ENCODE peak calls at places on chromosomes 2 and 18, in six cellular contexts. K is right lobe of liver, P is HepG2, S is body of pancreas, Z is upper lobe of left lung, V is mucosa of descending colon. Q is an unnamed sample.
A peak's percentile ranks its signal among the peaks of the same experiment; 100 is the strongest.

GRCh38 chr2:234074751-234075520 is 24.4 kb downstream of the SPP2 start:
- DNase-seq in K (no peak), P (no peak), S (no peak), Z (no peak), V (no peak), Q (no peak)

GRCh38 chr2:205232086-205232485 is 450.2 kb upstream of the NRP2 start:
- DNase-seq in K (no peak), P (peak; percentile 49), S (no peak), Z (no peak), V (no peak), Q (no peak)

GRCh38 chr2:27489118-27489497 is 435 bp downstream of the IFT172 start:
- DNase-seq in K (no peak), P (peak; percentile 44), S (peak; percentile 14), Z (no peak), V (no peak), Q (no peak)

GRCh38 chr2:20538308-20539132 is 91.6 kb downstream of the RHOB start:
- DNase-seq in K (peak; percentile 82), P (peak; percentile 89), S (no peak), Z (no peak), V (no peak), Q (peak; percentile 47)

GRCh38 chr2:73292906-73293533 is 328 bp downstream of the EGR4 start:
- DNase-seq in K (no peak), P (no peak), S (no peak), Z (no peak), V (no peak), Q (no peak)

GRCh38 chr2:7145707-7146106 is 228.5 kb downstream of the RNF144A start:
- DNase-seq in K (no peak), P (no peak), S (no peak), Z (no peak), V (no peak), Q (no peak)

GRCh38 chr2:69359371-69359770 is 27.7 kb downstream of the GFPT1 start:
- DNase-seq in K (no peak), P (no peak), S (no peak), Z (no peak), V (no peak), Q (no peak)

GRCh38 chr18:27226556-27227075 is 41.5 kb upstream of the CHST9 start:
- DNase-seq in K (no peak), P (no peak), S (no peak), Z (no peak), V (no peak), Q (no peak)

GRCh38 chr2:231395188-231396057 is at the start of gene B3GNT7:
- DNase-seq in K (no peak), P (no peak), S (peak; percentile 69), Z (no peak), V (peak; percentile 83), Q (peak; percentile 21)

GRCh38 chr2:215143458-215143857 is 5.0 kb upstream of the ABCA12 start:
- DNase-seq in K (no peak), P (no peak), S (no peak), Z (no peak), V (no peak), Q (no peak)

GRCh38 chr2:95379616-95379925 is 22.9 kb upstream of the FAHD2A start:
- DNase-seq in K (no peak), P (no peak), S (no peak), Z (no peak), V (no peak), Q (no peak)

GRCh38 chr2:221377061-221377460 is 195.0 kb downstream of the EPHA4 start:
- DNase-seq in K (no peak), P (no peak), S (no peak), Z (no peak), V (no peak), Q (no peak)

GRCh38 chr2:95376311-95377215 is 25.9 kb upstream of the FAHD2A start:
- DNase-seq in K (no peak), P (no peak), S (no peak), Z (no peak), V (no peak), Q (no peak)

GRCh38 chr2:66488946-66489345 is 54.0 kb downstream of the MEIS1 start:
- DNase-seq in K (no peak), P (no peak), S (no peak), Z (no peak), V (no peak), Q (no peak)

GRCh38 chr18:77360315-77361186 is 110.9 kb downstream of the GALR1 start:
- DNase-seq in K (no peak), P (no peak), S (no peak), Z (no peak), V (no peak), Q (no peak)

GRCh38 chr18:48838921-48839818 is 111.6 kb downstream of the SMAD7 start:
- DNase-seq in K (no peak), P (no peak), S (no peak), Z (no peak), V (peak; percentile 18), Q (no peak)

GRCh38 chr2:57550912-57551311 is 495.7 kb upstream of the VRK2 start:
- DNase-seq in K (no peak), P (no peak), S (no peak), Z (no peak), V (no peak), Q (no peak)

DNA sequence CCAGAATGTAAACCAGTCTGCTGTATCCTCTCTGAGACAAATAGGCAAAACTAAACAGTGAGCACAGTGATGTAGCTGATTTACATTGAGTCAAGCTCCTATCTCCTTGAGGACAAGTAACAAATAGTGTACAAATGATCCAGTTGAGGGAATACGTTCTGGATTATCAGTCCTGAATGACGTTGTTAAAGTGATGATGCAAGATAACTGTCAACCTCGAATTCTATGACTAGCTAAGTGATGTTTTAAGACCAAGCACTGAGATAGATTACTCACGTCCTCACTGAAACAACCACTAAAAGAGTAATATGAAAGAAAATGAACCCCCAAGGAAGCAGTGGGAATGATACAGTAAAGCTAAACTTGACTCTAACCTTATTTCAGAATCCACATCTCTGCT is 46.8 kb downstream of the SMC6 start:
- DNase-seq in K (no peak), P (no peak), S (no peak), Z (no peak), V (no peak), Q (no peak)
- H3K36me3 ChIP-seq in K (no peaks in the 10 kb centered on the region), P (peaks cover 14% of the 10 kb centered on the region), S (peaks cover 2% of the 10 kb centered on the region), Z (peaks cover 13% of the 10 kb centered on the region), V (no peaks in the 10 kb centered on the region), Q (peaks cover 54% of the 10 kb centered on the region)

GRCh38 chr18:12333650-12334279 is 25.7 kb downstream of the TUBB6 start:
- DNase-seq in K (no peak), P (no peak), S (no peak), Z (no peak), V (no peak), Q (no peak)
- H3K36me3 ChIP-seq in K (no peaks in the 10 kb centered on the region), P (peaks cover 16% of the 10 kb centered on the region), S (peaks cover 8% of the 10 kb centered on the region), Z (peaks cover 26% of the 10 kb centered on the region), V (no peaks in the 10 kb centered on the region), Q (peaks cover 64% of the 10 kb centered on the region)

DNA sequence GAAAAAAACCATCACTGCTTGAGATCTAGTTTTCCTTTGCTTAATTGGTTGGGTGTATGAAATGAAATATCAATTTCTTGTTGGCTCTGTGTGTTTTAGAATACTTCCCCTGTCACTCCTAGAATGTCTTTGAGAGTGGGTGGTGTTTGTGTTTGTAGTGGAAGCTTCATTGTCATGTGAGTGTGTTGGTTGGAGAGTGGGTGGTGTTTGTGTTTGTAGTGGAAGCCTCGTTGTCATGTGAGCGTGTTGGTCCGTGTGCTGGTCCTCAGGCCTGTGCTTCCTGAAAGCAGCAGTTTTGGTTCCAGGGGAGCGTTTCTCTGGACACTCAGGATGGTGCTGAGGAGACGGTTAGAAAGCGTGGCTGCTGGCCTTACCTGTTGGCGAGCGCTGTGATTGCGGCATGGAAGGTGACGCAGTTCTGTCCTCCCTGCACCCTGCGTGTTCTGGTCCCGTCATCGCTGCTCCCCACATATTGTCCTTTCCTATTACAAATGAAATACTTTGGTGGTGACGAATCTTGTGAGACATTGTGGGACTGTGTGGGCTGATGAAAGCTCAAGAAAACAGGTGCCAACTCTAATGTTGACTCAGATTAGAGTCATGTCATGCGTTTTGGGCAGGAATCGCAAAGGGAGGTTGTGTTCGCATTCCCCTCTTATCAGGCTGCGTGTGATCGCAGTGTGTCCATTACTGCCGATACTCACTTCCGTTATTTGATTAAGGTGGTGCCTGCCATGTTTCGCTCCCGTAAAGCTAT is 12.5 kb downstream of the ASB1 start:
- DNase-seq in K (peak; percentile 84), P (no peak), S (no peak), Z (no peak), V (no peak), Q (no peak)
- H3K36me3 ChIP-seq in K (no peaks in the 10 kb centered on the region), P (peaks cover 24% of the 10 kb centered on the region), S (peaks cover 5% of the 10 kb centered on the region), Z (peaks cover 23% of the 10 kb centered on the region), V (no peaks in the 10 kb centered on the region), Q (no peaks in the 10 kb centered on the region)

GRCh38 chr2:149221002-149221401 is 109.4 kb upstream of the LYPD6 start:
- DNase-seq in K (no peak), P (no peak), S (no peak), Z (no peak), V (no peak), Q (no peak)
- H3K36me3 ChIP-seq in K (no peaks in the 10 kb centered on the region), P (no peaks in the 10 kb centered on the region), S (no peaks in the 10 kb centered on the region), Z (no peaks in the 10 kb centered on the region), V (no peaks in the 10 kb centered on the region), Q (no peaks in the 10 kb centered on the region)

GRCh38 chr2:184530239-184530638 is 68.1 kb upstream of the ZNF804A start:
- DNase-seq in K (no peak), P (no peak), S (no peak), Z (no peak), V (no peak), Q (no peak)
- H3K36me3 ChIP-seq in K (no peaks in the 10 kb centered on the region), P (no peaks in the 10 kb centered on the region), S (no peaks in the 10 kb centered on the region), Z (no peaks in the 10 kb centered on the region), V (no peaks in the 10 kb centered on the region), Q (no peaks in the 10 kb centered on the region)

DNA sequence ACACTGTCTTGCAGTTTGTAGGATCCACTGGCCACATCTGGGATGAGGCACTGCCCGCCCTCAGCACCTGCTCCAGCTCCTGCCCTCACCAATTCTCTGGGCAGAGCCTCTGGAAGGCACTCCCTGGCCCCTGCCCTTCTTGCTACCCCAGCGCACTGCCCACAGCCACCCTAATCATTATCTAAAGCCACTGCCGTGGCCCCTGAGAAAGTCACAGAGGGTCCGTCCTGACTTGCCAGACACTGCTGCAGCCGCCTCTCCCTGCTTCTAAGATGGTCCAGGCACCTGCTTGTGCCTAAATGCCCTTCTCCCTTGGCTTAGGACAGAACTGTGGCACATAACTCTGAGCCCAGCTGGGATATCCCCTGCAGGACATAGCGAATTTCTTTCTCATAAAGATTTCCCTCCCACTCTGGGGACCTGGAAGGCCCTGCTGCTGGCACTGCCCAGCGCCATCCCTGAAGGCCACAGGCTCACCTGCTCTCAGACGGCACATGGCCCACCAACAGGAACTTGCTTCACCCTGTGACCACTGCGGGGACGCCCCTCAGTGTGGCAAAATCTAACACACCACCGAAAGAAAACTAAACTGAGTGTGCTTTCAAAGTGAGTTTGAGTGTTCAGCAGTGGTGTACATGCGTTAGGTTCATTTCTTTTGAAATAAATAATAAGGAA is 244.9 kb downstream of the HDAC4 start:
- DNase-seq in K (peak; percentile 5), P (no peak), S (no peak), Z (no peak), V (peak; percentile 10), Q (no peak)
- H3K36me3 ChIP-seq in K (no peaks in the 10 kb centered on the region), P (peaks cover 25% of the 10 kb centered on the region), S (peaks cover 7% of the 10 kb centered on the region), Z (peaks cover 43% of the 10 kb centered on the region), V (no peaks in the 10 kb centered on the region), Q (peaks cover 40% of the 10 kb centered on the region)

GRCh38 chr2:241606186-241606585 is 30.8 kb downstream of the THAP4 start:
- DNase-seq in K (no peak), P (no peak), S (no peak), Z (no peak), V (no peak), Q (no peak)
- H3K36me3 ChIP-seq in K (no peaks in the 10 kb centered on the region), P (peaks cover 32% of the 10 kb centered on the region), S (peaks cover 8% of the 10 kb centered on the region), Z (peaks cover 34% of the 10 kb centered on the region), V (peaks cover 3% of the 10 kb centered on the region), Q (no peaks in the 10 kb centered on the region)

Q was measured in Peyer's patch.